ENCODE peak calls at places on chromosomes 5 and 9, in nine cellular contexts. One of them, this sample, is unnamed.
A peak's percentile ranks its signal among the peaks of the same experiment; 100 is the strongest.

GRCh38 chr9:105243015-105243686 is 1.3 kb upstream of the SLC44A1 start:
- DNase-seq in Peyer's patch: no peak
- DNase-seq in Karpas-422: no peak
- DNase-seq in psoas muscle: no peak
- DNase-seq in uterus: no peak
- DNase-seq in A549: no peak
- DNase-seq in tibial artery: no peak
- DNase-seq in H9: no peak
- DNase-seq in prostate gland: no peak
- DNase-seq in this sample: no peak

GRCh38 chr9:92962846-92963245 is 15.5 kb downstream of the FGD3 start:
- DNase-seq in psoas muscle: no peak
- DNase-seq in Peyer's patch: no peak
- DNase-seq in H9: no peak
- DNase-seq in tibial artery: no peak
- DNase-seq in prostate gland: no peak
- DNase-seq in uterus: no peak
- DNase-seq in A549: no peak
- DNase-seq in Karpas-422: no peak
- DNase-seq in this sample: no peak

GRCh38 chr9:18255158-18255629 is 218.8 kb upstream of the ADAMTSL1 start:
- DNase-seq in A549: peak; percentile 72
- DNase-seq in Peyer's patch: peak; percentile 77
- DNase-seq in uterus: peak; percentile 80
- DNase-seq in tibial artery: peak; percentile 61
- DNase-seq in psoas muscle: peak; percentile 80
- DNase-seq in Karpas-422: peak; percentile 89
- DNase-seq in prostate gland: peak; percentile 64
- DNase-seq in H9: peak; percentile 72
- DNase-seq in this sample: peak; percentile 35

GRCh38 chr5:55895276-55895675 is 44.1 kb downstream of the IL31RA start:
- DNase-seq in prostate gland: no peak
- DNase-seq in tibial artery: no peak
- DNase-seq in A549: no peak
- DNase-seq in uterus: no peak
- DNase-seq in Peyer's patch: no peak
- DNase-seq in psoas muscle: no peak
- DNase-seq in H9: no peak
- DNase-seq in Karpas-422: no peak
- DNase-seq in this sample: no peak

GRCh38 chr5:1754531-1755220 is 45.0 kb downstream of the MRPL36 start:
- DNase-seq in H9: peak; percentile 18
- DNase-seq in uterus: peak; percentile 4
- DNase-seq in prostate gland: no peak
- DNase-seq in psoas muscle: no peak
- DNase-seq in A549: no peak
- DNase-seq in Peyer's patch: peak; percentile 24
- DNase-seq in tibial artery: peak; percentile 18
- DNase-seq in Karpas-422: no peak
- DNase-seq in this sample: no peak

GRCh38 chr9:72856985-72857631 is 95.7 kb downstream of the ALDH1A1 start:
- DNase-seq in uterus: no peak
- DNase-seq in tibial artery: no peak
- DNase-seq in A549: peak; percentile 92
- DNase-seq in prostate gland: peak; percentile 27
- DNase-seq in H9: no peak
- DNase-seq in Karpas-422: peak; percentile 78
- DNase-seq in psoas muscle: no peak
- DNase-seq in Peyer's patch: no peak
- DNase-seq in this sample: no peak

GRCh38 chr5:98768160-98769005 is 5.1 kb upstream of the RGMB start:
- DNase-seq in Peyer's patch: no peak
- DNase-seq in tibial artery: peak; percentile 48
- DNase-seq in psoas muscle: peak; percentile 51
- DNase-seq in A549: peak; percentile 52
- DNase-seq in prostate gland: no peak
- DNase-seq in uterus: peak; percentile 32
- DNase-seq in Karpas-422: peak; percentile 67
- DNase-seq in H9: peak; percentile 89
- DNase-seq in this sample: peak; percentile 13

GRCh38 chr5:87156631-87157030 is 111.1 kb upstream of the RASA1 start:
- DNase-seq in psoas muscle: no peak
- DNase-seq in Karpas-422: no peak
- DNase-seq in prostate gland: no peak
- DNase-seq in A549: no peak
- DNase-seq in uterus: no peak
- DNase-seq in Peyer's patch: no peak
- DNase-seq in H9: no peak
- DNase-seq in tibial artery: no peak
- DNase-seq in this sample: no peak

GRCh38 chr5:28734396-28734795 is 1696.0 kb upstream of the CDH9 start:
- DNase-seq in H9: no peak
- DNase-seq in prostate gland: no peak
- DNase-seq in uterus: no peak
- DNase-seq in A549: peak; percentile 4
- DNase-seq in Karpas-422: no peak
- DNase-seq in tibial artery: no peak
- DNase-seq in psoas muscle: no peak
- DNase-seq in Peyer's patch: no peak
- DNase-seq in this sample: no peak

GRCh38 chr9:127937046-127937382 is 640 bp downstream of the DPM2 start:
- DNase-seq in Peyer's patch: no peak
- DNase-seq in H9: no peak
- DNase-seq in psoas muscle: no peak
- DNase-seq in tibial artery: no peak
- DNase-seq in A549: no peak
- DNase-seq in prostate gland: no peak
- DNase-seq in uterus: no peak
- DNase-seq in Karpas-422: no peak
- DNase-seq in this sample: no peak

GRCh38 chr5:83512051-83512745 is 40.7 kb downstream of the VCAN start:
- DNase-seq in prostate gland: no peak
- DNase-seq in uterus: no peak
- DNase-seq in H9: no peak
- DNase-seq in Peyer's patch: no peak
- DNase-seq in tibial artery: no peak
- DNase-seq in psoas muscle: no peak
- DNase-seq in Karpas-422: no peak
- DNase-seq in A549: no peak
- DNase-seq in this sample: no peak

GRCh38 chr9:11356101-11356500 is 743.3 kb upstream of the PTPRD start:
- DNase-seq in A549: no peak
- DNase-seq in Peyer's patch: no peak
- DNase-seq in Karpas-422: no peak
- DNase-seq in prostate gland: no peak
- DNase-seq in uterus: no peak
- DNase-seq in H9: no peak
- DNase-seq in psoas muscle: no peak
- DNase-seq in tibial artery: no peak
- DNase-seq in this sample: no peak

GRCh38 chr9:96020822-96021615 is 145.5 kb downstream of the ERCC6L2 start:
- DNase-seq in H9: no peak
- DNase-seq in Peyer's patch: peak; percentile 66
- DNase-seq in tibial artery: no peak
- DNase-seq in psoas muscle: no peak
- DNase-seq in Karpas-422: no peak
- DNase-seq in uterus: no peak
- DNase-seq in A549: no peak
- DNase-seq in prostate gland: no peak
- DNase-seq in this sample: no peak
- H3K27ac ChIP-seq in H9: no peak overlapping the region
- H3K27ac ChIP-seq in Peyer's patch: peak overlapping the region; percentile 76
- H3K27ac ChIP-seq in tibial artery: peak overlapping the region; percentile 66
- H3K27ac ChIP-seq in psoas muscle: no peak overlapping the region
- H3K27ac ChIP-seq in Karpas-422: no peak overlapping the region
- H3K27ac ChIP-seq in uterus: peak overlapping the region; percentile 63
- H3K27ac ChIP-seq in A549: peak overlapping the region; percentile 65
- H3K27ac ChIP-seq in prostate gland: peak overlapping the region; percentile 84
- H3K27ac ChIP-seq in this sample: peak overlapping the region; percentile 67

GRCh38 chr5:54717870-54718269 is 200.3 kb downstream of the SNX18 start:
- DNase-seq in Karpas-422: no peak
- DNase-seq in uterus: no peak
- DNase-seq in H9: no peak
- DNase-seq in Peyer's patch: no peak
- DNase-seq in prostate gland: no peak
- DNase-seq in tibial artery: no peak
- DNase-seq in psoas muscle: no peak
- DNase-seq in A549: no peak
- DNase-seq in this sample: no peak

GRCh38 chr5:54720346-54720745 is 202.8 kb downstream of the SNX18 start:
- DNase-seq in H9: no peak
- DNase-seq in Karpas-422: no peak
- DNase-seq in A549: no peak
- DNase-seq in psoas muscle: no peak
- DNase-seq in prostate gland: no peak
- DNase-seq in uterus: no peak
- DNase-seq in Peyer's patch: no peak
- DNase-seq in tibial artery: no peak
- DNase-seq in this sample: no peak

GRCh38 chr5:54719384-54720306 is 202.1 kb downstream of the SNX18 start:
- DNase-seq in H9: peak; percentile 76
- DNase-seq in psoas muscle: no peak
- DNase-seq in Karpas-422: no peak
- DNase-seq in prostate gland: peak; percentile 39
- DNase-seq in tibial artery: peak; percentile 70
- DNase-seq in A549: no peak
- DNase-seq in Peyer's patch: no peak
- DNase-seq in uterus: no peak
- DNase-seq in this sample: no peak

GRCh38 chr5:54718647-54719046 is 201.1 kb downstream of the SNX18 start:
- DNase-seq in Karpas-422: no peak
- DNase-seq in tibial artery: peak; percentile 82
- DNase-seq in prostate gland: no peak
- DNase-seq in H9: no peak
- DNase-seq in Peyer's patch: no peak
- DNase-seq in psoas muscle: peak; percentile 63
- DNase-seq in A549: no peak
- DNase-seq in uterus: peak; percentile 35
- DNase-seq in this sample: no peak

DNA sequence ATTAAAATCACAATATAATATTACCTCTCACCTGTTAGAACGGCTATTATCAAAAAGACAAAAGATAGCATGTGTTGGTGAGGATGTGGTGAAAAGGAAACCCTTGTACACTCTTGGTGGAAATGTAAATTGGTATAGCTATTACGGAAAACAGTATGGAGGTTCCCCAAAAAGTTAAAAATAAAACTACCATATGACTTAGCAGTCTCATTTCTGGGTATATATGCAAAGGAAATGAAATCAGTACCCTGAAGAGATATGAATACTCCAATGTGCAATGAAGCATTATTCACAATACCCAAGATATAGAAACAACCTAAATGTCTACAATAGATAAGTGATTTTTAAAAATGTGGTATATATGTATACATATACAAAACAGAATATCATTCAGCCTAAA is 199.9 kb downstream of the SNX18 start:
- DNase-seq in H9: no peak
- DNase-seq in prostate gland: no peak
- DNase-seq in tibial artery: no peak
- DNase-seq in Peyer's patch: no peak
- DNase-seq in A549: no peak
- DNase-seq in uterus: no peak
- DNase-seq in Karpas-422: no peak
- DNase-seq in psoas muscle: no peak
- DNase-seq in this sample: no peak
- H3K27ac ChIP-seq in H9: no peak overlapping the region
- H3K27ac ChIP-seq in prostate gland: no peak overlapping the region
- H3K27ac ChIP-seq in tibial artery: no peak overlapping the region
- H3K27ac ChIP-seq in Peyer's patch: no peak overlapping the region
- H3K27ac ChIP-seq in A549: no peak overlapping the region
- H3K27ac ChIP-seq in uterus: no peak overlapping the region
- H3K27ac ChIP-seq in Karpas-422: no peak overlapping the region
- H3K27ac ChIP-seq in psoas muscle: no peak overlapping the region
- H3K27ac ChIP-seq in this sample: no peak overlapping the region

DNA sequence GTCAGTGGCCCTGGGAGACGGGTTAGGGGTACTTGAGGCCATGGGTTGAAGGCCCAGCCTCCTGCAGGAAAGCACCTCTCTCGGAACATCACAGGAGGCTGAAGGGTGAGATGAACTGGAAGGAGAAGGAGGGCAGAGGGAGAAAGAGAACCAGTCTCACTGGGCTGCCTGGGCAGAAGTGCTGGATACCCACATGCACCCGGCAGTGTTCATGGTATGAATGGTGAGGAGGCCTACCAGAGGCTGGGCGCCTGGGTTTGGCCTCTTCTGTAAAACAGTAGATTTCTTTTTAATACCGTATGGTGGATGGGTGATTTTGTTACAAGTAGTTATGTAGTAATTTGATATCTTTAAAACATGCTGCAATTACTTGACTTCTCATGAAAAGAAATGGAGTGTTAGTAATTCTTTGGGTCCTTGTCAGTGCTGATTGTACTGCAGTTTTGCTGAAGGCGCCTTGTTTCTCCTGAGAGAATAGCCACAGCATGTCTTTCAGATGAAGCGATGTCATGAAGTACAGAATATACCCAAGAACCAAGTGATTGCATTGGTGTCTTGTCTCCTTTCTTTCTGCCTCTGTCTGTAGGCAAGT is 258.6 kb downstream of the FANCC start:
- DNase-seq in Peyer's patch: no peak
- DNase-seq in uterus: no peak
- DNase-seq in psoas muscle: no peak
- DNase-seq in prostate gland: no peak
- DNase-seq in Karpas-422: no peak
- DNase-seq in H9: no peak
- DNase-seq in A549: no peak
- DNase-seq in tibial artery: no peak
- DNase-seq in this sample: no peak
- H3K27ac ChIP-seq in Peyer's patch: peak overlapping the region; percentile 2
- H3K27ac ChIP-seq in uterus: peak overlapping the region; percentile 62
- H3K27ac ChIP-seq in psoas muscle: peak overlapping the region; percentile 93
- H3K27ac ChIP-seq in prostate gland: peak overlapping the region; percentile 86
- H3K27ac ChIP-seq in Karpas-422: no peak overlapping the region
- H3K27ac ChIP-seq in H9: no peak overlapping the region
- H3K27ac ChIP-seq in A549: peak overlapping the region; percentile 22
- H3K27ac ChIP-seq in tibial artery: peak overlapping the region; percentile 93
- H3K27ac ChIP-seq in this sample: peak overlapping the region; percentile 84

GRCh38 chr9:121499177-121499426 is 542 bp downstream of the GGTA1 start:
- DNase-seq in uterus: no peak
- DNase-seq in tibial artery: no peak
- DNase-seq in psoas muscle: no peak
- DNase-seq in A549: no peak
- DNase-seq in prostate gland: no peak
- DNase-seq in Peyer's patch: no peak
- DNase-seq in Karpas-422: no peak
- DNase-seq in H9: peak; percentile 34
- DNase-seq in this sample: no peak
- H3K27ac ChIP-seq in uterus: peak overlapping the region; percentile 62
- H3K27ac ChIP-seq in tibial artery: peak overlapping the region; percentile 92
- H3K27ac ChIP-seq in psoas muscle: peak overlapping the region; percentile 52
- H3K27ac ChIP-seq in A549: peak overlapping the region; percentile 37
- H3K27ac ChIP-seq in prostate gland: peak overlapping the region; percentile 68
- H3K27ac ChIP-seq in Peyer's patch: peak overlapping the region; percentile 62
- H3K27ac ChIP-seq in Karpas-422: no peak overlapping the region
- H3K27ac ChIP-seq in H9: no peak overlapping the region
- H3K27ac ChIP-seq in this sample: peak overlapping the region; percentile 73

GRCh38 chr5:106755066-106755465 is 915.7 kb downstream of the EFNA5 start:
- DNase-seq in tibial artery: no peak
- DNase-seq in uterus: no peak
- DNase-seq in H9: peak; percentile 57
- DNase-seq in prostate gland: no peak
- DNase-seq in A549: no peak
- DNase-seq in Peyer's patch: no peak
- DNase-seq in psoas muscle: no peak
- DNase-seq in Karpas-422: no peak
- DNase-seq in this sample: no peak
- H3K27ac ChIP-seq in tibial artery: no peak overlapping the region
- H3K27ac ChIP-seq in uterus: no peak overlapping the region
- H3K27ac ChIP-seq in H9: no peak overlapping the region
- H3K27ac ChIP-seq in prostate gland: no peak overlapping the region
- H3K27ac ChIP-seq in A549: no peak overlapping the region
- H3K27ac ChIP-seq in Peyer's patch: no peak overlapping the region
- H3K27ac ChIP-seq in psoas muscle: no peak overlapping the region
- H3K27ac ChIP-seq in Karpas-422: no peak overlapping the region
- H3K27ac ChIP-seq in this sample: no peak overlapping the region

This sample was measured in substantia nigra.